ENCODE peak calls at places on chromosome 20, in nine cellular contexts. One of them, this sample, is unnamed.

GRCh38 chr20:32163951-32164350 is 43.6 kb downstream of the PLAGL2 start:
- DNase-seq in H4: no peak
- DNase-seq in Daoy: no peak
- DNase-seq in DND-41: no peak
- DNase-seq in stimulated activated CD8-positive, alpha-beta memory T cell treated with anti-CD3 and anti-CD28 coated beads, Interleukin-4, amount 100 ng/mL, for 1 hour: no peak
- DNase-seq in C1 segment of cervical spinal cord: no peak
- DNase-seq in tibial artery: peak; percentile 19
- DNase-seq in testis: no peak
- DNase-seq in left kidney: no peak
- DNase-seq in this sample: no peak

GRCh38 chr20:4961746-4962145 is 39.6 kb downstream of the SLC23A2 start:
- DNase-seq in Daoy: peak; percentile 41
- DNase-seq in C1 segment of cervical spinal cord: no peak
- DNase-seq in stimulated activated CD8-positive, alpha-beta memory T cell treated with anti-CD3 and anti-CD28 coated beads, Interleukin-4, amount 100 ng/mL, for 1 hour: no peak
- DNase-seq in H4: peak; percentile 48
- DNase-seq in tibial artery: no peak
- DNase-seq in left kidney: peak; percentile 27
- DNase-seq in testis: no peak
- DNase-seq in DND-41: peak; percentile 40
- DNase-seq in this sample: peak; percentile 41

GRCh38 chr20:47066484-47067270 is 172.0 kb downstream of the EYA2 start:
- DNase-seq in DND-41: no peak
- DNase-seq in H4: no peak
- DNase-seq in tibial artery: no peak
- DNase-seq in left kidney: peak; percentile 22
- DNase-seq in testis: no peak
- DNase-seq in C1 segment of cervical spinal cord: no peak
- DNase-seq in stimulated activated CD8-positive, alpha-beta memory T cell treated with anti-CD3 and anti-CD28 coated beads, Interleukin-4, amount 100 ng/mL, for 1 hour: no peak
- DNase-seq in Daoy: no peak
- DNase-seq in this sample: no peak

GRCh38 chr20:19244291-19244690 is 31.8 kb downstream of the SLC24A3 start:
- DNase-seq in DND-41: no peak
- DNase-seq in stimulated activated CD8-positive, alpha-beta memory T cell treated with anti-CD3 and anti-CD28 coated beads, Interleukin-4, amount 100 ng/mL, for 1 hour: no peak
- DNase-seq in tibial artery: no peak
- DNase-seq in testis: no peak
- DNase-seq in left kidney: no peak
- DNase-seq in C1 segment of cervical spinal cord: no peak
- DNase-seq in Daoy: no peak
- DNase-seq in H4: no peak
- DNase-seq in this sample: no peak

GRCh38 chr20:59144179-59144830 is 19.3 kb upstream of the ZNF831 start:
- DNase-seq in H4: no peak
- DNase-seq in Daoy: peak; percentile 21
- DNase-seq in left kidney: no peak
- DNase-seq in DND-41: no peak
- DNase-seq in stimulated activated CD8-positive, alpha-beta memory T cell treated with anti-CD3 and anti-CD28 coated beads, Interleukin-4, amount 100 ng/mL, for 1 hour: no peak
- DNase-seq in C1 segment of cervical spinal cord: no peak
- DNase-seq in tibial artery: peak; percentile 11
- DNase-seq in testis: no peak
- DNase-seq in this sample: peak; percentile 56

GRCh38 chr20:56663660-56664059 is 34.6 kb downstream of the TFAP2C start:
- DNase-seq in DND-41: no peak
- DNase-seq in Daoy: no peak
- DNase-seq in H4: no peak
- DNase-seq in stimulated activated CD8-positive, alpha-beta memory T cell treated with anti-CD3 and anti-CD28 coated beads, Interleukin-4, amount 100 ng/mL, for 1 hour: no peak
- DNase-seq in C1 segment of cervical spinal cord: no peak
- DNase-seq in tibial artery: no peak
- DNase-seq in testis: no peak
- DNase-seq in left kidney: no peak
- DNase-seq in this sample: no peak

GRCh38 chr20:47258745-47259695 is 97.5 kb downstream of the ZMYND8 start:
- DNase-seq in Daoy: peak; percentile 54
- DNase-seq in tibial artery: no peak
- DNase-seq in DND-41: no peak
- DNase-seq in H4: no peak
- DNase-seq in C1 segment of cervical spinal cord: no peak
- DNase-seq in left kidney: peak; percentile 29
- DNase-seq in stimulated activated CD8-positive, alpha-beta memory T cell treated with anti-CD3 and anti-CD28 coated beads, Interleukin-4, amount 100 ng/mL, for 1 hour: no peak
- DNase-seq in testis: peak; percentile 53
- DNase-seq in this sample: no peak

GRCh38 chr20:17613328-17614175 is 43.7 kb downstream of the DSTN start:
- DNase-seq in DND-41: peak; percentile 2
- DNase-seq in tibial artery: peak; percentile 86
- DNase-seq in Daoy: no peak
- DNase-seq in stimulated activated CD8-positive, alpha-beta memory T cell treated with anti-CD3 and anti-CD28 coated beads, Interleukin-4, amount 100 ng/mL, for 1 hour: no peak
- DNase-seq in H4: no peak
- DNase-seq in testis: no peak
- DNase-seq in left kidney: peak; percentile 40
- DNase-seq in C1 segment of cervical spinal cord: no peak
- DNase-seq in this sample: peak; percentile 84

GRCh38 chr20:49510562-49511117 is 28.2 kb upstream of the KCNB1 start:
- DNase-seq in DND-41: no peak
- DNase-seq in tibial artery: peak; percentile 91
- DNase-seq in stimulated activated CD8-positive, alpha-beta memory T cell treated with anti-CD3 and anti-CD28 coated beads, Interleukin-4, amount 100 ng/mL, for 1 hour: no peak
- DNase-seq in Daoy: no peak
- DNase-seq in testis: peak; percentile 60
- DNase-seq in left kidney: no peak
- DNase-seq in C1 segment of cervical spinal cord: no peak
- DNase-seq in H4: no peak
- DNase-seq in this sample: no peak

GRCh38 chr20:62860924-62861691 is 514 bp downstream of the TCFL5 start:
- DNase-seq in C1 segment of cervical spinal cord: no peak
- DNase-seq in DND-41: peak; percentile 61
- DNase-seq in H4: no peak
- DNase-seq in tibial artery: no peak
- DNase-seq in Daoy: peak; percentile 53
- DNase-seq in stimulated activated CD8-positive, alpha-beta memory T cell treated with anti-CD3 and anti-CD28 coated beads, Interleukin-4, amount 100 ng/mL, for 1 hour: peak; percentile 4
- DNase-seq in testis: no peak
- DNase-seq in left kidney: peak; percentile 53
- DNase-seq in this sample: peak; percentile 74

GRCh38 chr20:6061544-6061943 is 7.7 kb upstream of the LRRN4 start:
- DNase-seq in DND-41: no peak
- DNase-seq in H4: no peak
- DNase-seq in testis: no peak
- DNase-seq in tibial artery: no peak
- DNase-seq in C1 segment of cervical spinal cord: no peak
- DNase-seq in Daoy: no peak
- DNase-seq in stimulated activated CD8-positive, alpha-beta memory T cell treated with anti-CD3 and anti-CD28 coated beads, Interleukin-4, amount 100 ng/mL, for 1 hour: no peak
- DNase-seq in left kidney: no peak
- DNase-seq in this sample: no peak

GRCh38 chr20:63504642-63505041 is 5.8 kb upstream of the EEF1A2 start:
- DNase-seq in H4: no peak
- DNase-seq in left kidney: no peak
- DNase-seq in DND-41: no peak
- DNase-seq in Daoy: no peak
- DNase-seq in testis: no peak
- DNase-seq in stimulated activated CD8-positive, alpha-beta memory T cell treated with anti-CD3 and anti-CD28 coated beads, Interleukin-4, amount 100 ng/mL, for 1 hour: no peak
- DNase-seq in C1 segment of cervical spinal cord: no peak
- DNase-seq in tibial artery: no peak
- DNase-seq in this sample: no peak

This sample was measured in immature natural killer cell.